ENCODE peak calls at places on chromosomes 4 and X, in five cellular contexts. Z is NCI-H2081; K is activated CD8-positive, alpha-beta T cell treated with anti-CD3 and anti-CD28 coated beads for 36 hours; A is AG04450; I is islet precursor cell. S is an unnamed sample.

GRCh38 chr4:78168029-78168428 is 110.9 kb downstream of the FRAS1 start:
- DNase-seq in A (no peak), K (no peak), Z (no peak), I (no peak), S (no peak)

GRCh38 chrX:47390676-47391234 is 20.4 kb downstream of the ZNF157 start:
- DNase-seq in A (no peak), I (no peak), K (no peak), Z (no peak), S (no peak)

GRCh38 chr4:22876281-22876680 is 183.5 kb downstream of the GBA3 start:
- DNase-seq in A (no peak), K (no peak), Z (no peak), I (no peak), S (no peak)

GRCh38 chrX:113399501-113400192 is 559.0 kb upstream of the AMOT start:
- DNase-seq in K (no peak), Z (no peak), A (no peak), I (no peak), S (no peak)

GRCh38 chr4:139958738-139959096 is 195.3 kb downstream of the MAML3 start:
- DNase-seq in K (no peak), I (no peak), Z (peak), A (no peak), S (no peak)

GRCh38 chr4:118905546-118905945 is 16.9 kb downstream of the SYNPO2 start:
- DNase-seq in Z (no peak), I (peak), A (no peak), K (no peak), S (no peak)

GRCh38 chr4:67713531-67714247 is 12.7 kb upstream of the UBA6 start:
- DNase-seq in A (no peak), I (no peak), Z (no peak), K (no peak), S (no peak)

GRCh38 chr4:118363166-118363565 is 10.4 kb upstream of the PRSS12 start:
- DNase-seq in K (no peak), Z (no peak), I (no peak), A (no peak), S (no peak)

GRCh38 chrX:791479-792034 is 161.0 kb downstream of the SHOX start:
- DNase-seq in A (no peak), Z (no peak), I (no peak), K (no peak), S (peak)

GRCh38 chr4:88592600-88593448 is 544 bp downstream of the HERC3 start:
- DNase-seq in K (peak), I (peak), A (no peak), Z (peak), S (peak)

GRCh38 chr4:164482092-164482404 is 271.9 kb upstream of the SMIM31 start:
- DNase-seq in Z (no peak), K (no peak), A (no peak), I (no peak), S (no peak)

GRCh38 chr4:151658959-151659593 is 101.7 kb downstream of the GATB start:
- DNase-seq in K (no peak), Z (no peak), I (no peak), A (no peak), S (no peak)

GRCh38 chrX:107996124-107996523 is 14.0 kb upstream of the TEX13B start:
- DNase-seq in I (no peak), K (no peak), A (no peak), Z (no peak), S (no peak)

GRCh38 chr4:8534129-8534528 is 46.1 kb upstream of the GPR78 start:
- DNase-seq in A (no peak), K (no peak), Z (no peak), I (peak), S (peak)

GRCh38 chrX:45372151-45372550 is 171.5 kb upstream of the DIPK2B start:
- DNase-seq in Z (no peak), A (no peak), I (no peak), K (no peak), S (no peak)

GRCh38 chr4:185112104-185112503 is 31.0 kb upstream of the SLC25A4 start:
- DNase-seq in A (peak), K (no peak), Z (no peak), I (peak), S (no peak)

GRCh38 chr4:1974836-1975235 is 33.9 kb downstream of the NELFA start:
- DNase-seq in A (no peak), K (no peak), Z (no peak), I (no peak), S (no peak)

GRCh38 chr4:11842620-11843263 is 414.0 kb upstream of the HS3ST1 start:
- DNase-seq in I (no peak), K (no peak), A (no peak), Z (peak), S (no peak)

GRCh38 chrX:78643106-78643505 is 16.0 kb downstream of the RTL3 start:
- DNase-seq in Z (no peak), K (no peak), I (peak), A (no peak), S (no peak)

GRCh38 chrX:52839137-52839536 is 28.1 kb downstream of the XAGE5 start:
- DNase-seq in K (no peak), I (no peak), A (no peak), Z (no peak), S (no peak)

GRCh38 chrX:119218198-119218597 is 17.9 kb upstream of the PGRMC1 start:
- DNase-seq in A (no peak), K (no peak), Z (peak), I (no peak), S (no peak)

GRCh38 chr4:1812720-1813119 is 19.6 kb downstream of the FGFR3 start:
- DNase-seq in K (no peak), I (no peak), Z (no peak), A (no peak), S (no peak)

GRCh38 chr4:95510145-95510544 is 38.6 kb downstream of the UNC5C start:
- DNase-seq in I (no peak), Z (no peak), K (no peak), A (no peak), S (no peak)

GRCh38 chr4:178090640-178091411 is 648.6 kb upstream of the AGA start:
- DNase-seq in K (no peak), A (no peak), Z (no peak), I (peak), S (no peak)

GRCh38 chrX:14616876-14617275 is 87.5 kb downstream of the GLRA2 start:
- DNase-seq in Z (no peak), I (no peak), K (no peak), A (peak), S (no peak)

GRCh38 chrX:148784859-148785655 is 284.6 kb downstream of the AFF2 start:
- DNase-seq in A (no peak), K (no peak), Z (no peak), I (no peak), S (no peak)

GRCh38 chrX:118251251-118251650 is 94.7 kb upstream of the WDR44 start:
- DNase-seq in Z (no peak), A (no peak), K (no peak), I (no peak), S (no peak)

GRCh38 chr4:182555997-182556418 is 312.8 kb downstream of the TENM3 start:
- DNase-seq in Z (no peak), I (no peak), K (no peak), A (peak), S (peak)

GRCh38 chr4:18953613-18954012 is 932.1 kb upstream of the LCORL start:
- DNase-seq in I (no peak), Z (no peak), A (no peak), K (no peak), S (no peak)

GRCh38 chrX:152817082-152817744 is 13.3 kb downstream of the CETN2 start:
- DNase-seq in A (peak), I (no peak), K (peak), Z (no peak), S (no peak)

GRCh38 chr4:589219-589963 is 13.3 kb upstream of the TMEM271 start:
- DNase-seq in K (no peak), I (no peak), A (no peak), Z (no peak), S (no peak)

GRCh38 chrX:66632473-66632872 is 6.4 kb downstream of the EDA2R start:
- DNase-seq in A (no peak), I (no peak), Z (no peak), K (no peak), S (no peak)

GRCh38 chr4:158013858-158014257 is 159.0 kb downstream of the GASK1B start:
- DNase-seq in K (no peak), Z (no peak), A (no peak), I (no peak), S (no peak)

GRCh38 chrX:118499295-118499694 is 3.7 kb downstream of the DOCK11 start:
- DNase-seq in I (peak), K (no peak), A (no peak), Z (no peak), S (peak)

GRCh38 chr4:108031427-108032083 is 41.9 kb downstream of the HADH start:
- DNase-seq in Z (no peak), K (peak), A (no peak), I (no peak), S (no peak)

GRCh38 chr4:98662619-98663225 is 4.3 kb upstream of the TSPAN5 start:
- DNase-seq in I (no peak), K (peak), A (no peak), Z (no peak), S (peak)

GRCh38 chr4:123443401-123444297 is 47.1 kb downstream of the SPRY1 start:
- DNase-seq in K (peak), A (no peak), I (no peak), Z (no peak), S (no peak)

GRCh38 chr4:140423106-140423505 is 4.3 kb downstream of the CLGN start:
- DNase-seq in I (no peak), Z (no peak), K (no peak), A (no peak), S (no peak)

GRCh38 chrX:154775611-154776349 is 13.1 kb downstream of the DKC1 start:
- DNase-seq in K (peak), Z (no peak), I (no peak), A (no peak), S (no peak)

S was measured in H1.